ENCODE peak calls at places on chromosomes 3 and 15, in four cellular contexts. C is smooth muscle cell of the brain vasculature; B is activated naive CD4-positive, alpha-beta T cell treated with anti-CD3 and anti-CD28 coated beads, Interleukin-2, amount 10 ng/mL, durations not matched to agents 7 days and 5 days; A is astrocyte. L is an unnamed sample.

GRCh38 chr3:56783644-56784451 is 17.9 kb downstream of the ARHGEF3 start:
- DNase-seq in C (peak), A (peak), B (peak), L (no peak)

GRCh38 chr15:73009306-73010091 is 42.8 kb upstream of the NEO1 start:
- DNase-seq in A (no peak), C (no peak), B (no peak), L (no peak)

GRCh38 chr3:123489400-123490004 is 40.6 kb upstream of the ADCY5 start:
- DNase-seq in B (peak), A (peak), C (peak), L (peak)

GRCh38 chr3:196697270-196697669 is 14.8 kb downstream of the CEP19 start:
- DNase-seq in B (no peak), C (no peak), A (no peak), L (no peak)

GRCh38 chr15:48888209-48888608 is 10.3 kb downstream of the EID1 start:
- DNase-seq in B (no peak), C (no peak), A (no peak), L (no peak)

GRCh38 chr3:72282918-72283317 is 498.0 kb upstream of the PROK2 start:
- DNase-seq in B (no peak), A (no peak), C (no peak), L (no peak)

GRCh38 chr3:169104541-169104940 is 559.0 kb downstream of the MECOM start:
- DNase-seq in B (no peak), A (peak), C (no peak), L (peak)

GRCh38 chr3:110066201-110066600 is 728.9 kb upstream of the DPPA4 start:
- DNase-seq in B (no peak), A (no peak), C (no peak), L (no peak)

L was measured in retinal pigment epithelial cell.